ENCODE peak calls at places on chromosomes 11 and 22, in six cellular contexts. H, E, K, Y, W and O are unnamed samples.

GRCh38 chr22:16955678-16956210 is 52.3 kb downstream of the GAB4 start:
- DNase-seq in H (no peak), E (no peak), K (no peak), Y (no peak), W (no peak), O (no peak)

GRCh38 chr11:99277281-99277680 is 256.5 kb downstream of the CNTN5 start:
- DNase-seq in H (peak; percentile 12), E (no peak), K (no peak), Y (no peak), W (no peak), O (no peak)

GRCh38 chr11:117928818-117929567 is at the start of gene TMPRSS13:
- DNase-seq in H (no peak), E (no peak), K (peak; percentile 95), Y (no peak), W (no peak), O (peak; percentile 67)

GRCh38 chr11:96704847-96705246 is 315.0 kb downstream of the JRKL start:
- DNase-seq in H (no peak), E (no peak), K (no peak), Y (no peak), W (no peak), O (no peak)

GRCh38 chr11:33735426-33736147 is 636 bp downstream of the CD59 start:
- DNase-seq in H (peak; percentile 38), E (no peak), K (peak; percentile 64), Y (peak; percentile 67), W (no peak), O (no peak)

GRCh38 chr11:85718991-85719807 is 33.2 kb upstream of the CCDC89 start:
- DNase-seq in H (peak; percentile 64), E (peak; percentile 100), K (peak; percentile 93), Y (peak; percentile 93), W (peak; percentile 31), O (peak; percentile 63)

GRCh38 chr22:48021946-48022345 is 1259.5 kb downstream of the TBC1D22A start:
- DNase-seq in H (no peak), E (no peak), K (no peak), Y (no peak), W (no peak), O (no peak)

GRCh38 chr11:123800041-123800440 is 6.1 kb downstream of the OR6M1 start:
- DNase-seq in H (no peak), E (no peak), K (no peak), Y (no peak), W (no peak), O (no peak)

GRCh38 chr11:3942956-3943497 is 87.6 kb downstream of the STIM1 start:
- DNase-seq in H (no peak), E (no peak), K (no peak), Y (peak; percentile 65), W (no peak), O (no peak)

GRCh38 chr11:112795142-112795815 is 165.9 kb upstream of the NCAM1 start:
- DNase-seq in H (no peak), E (peak; percentile 31), K (peak; percentile 77), Y (peak; percentile 28), W (peak; percentile 29), O (peak; percentile 77)

GRCh38 chr11:117953029-117953671 is 23.9 kb upstream of the TMPRSS13 start:
- DNase-seq in H (no peak), E (no peak), K (no peak), Y (no peak), W (no peak), O (no peak)

GRCh38 chr11:68750197-68750987 is 928 bp downstream of the TESMIN start:
- DNase-seq in H (peak; percentile 23), E (no peak), K (peak; percentile 42), Y (no peak), W (peak; percentile 68), O (peak; percentile 94)

GRCh38 chr22:22380098-22381030 is 128.2 kb downstream of the ZNF280B start:
- DNase-seq in H (no peak), E (no peak), K (peak; percentile 26), Y (no peak), W (no peak), O (peak; percentile 61)

GRCh38 chr22:23263651-23264555 is 83.6 kb downstream of the BCR start:
- DNase-seq in H (no peak), E (no peak), K (no peak), Y (no peak), W (no peak), O (no peak)

GRCh38 chr11:89504270-89504669 is 13.1 kb upstream of the NOX4 start:
- DNase-seq in H (no peak), E (no peak), K (no peak), Y (no peak), W (no peak), O (no peak)

GRCh38 chr11:89503422-89503821 is 12.2 kb upstream of the NOX4 start:
- DNase-seq in H (no peak), E (no peak), K (no peak), Y (no peak), W (no peak), O (no peak)

DNA sequence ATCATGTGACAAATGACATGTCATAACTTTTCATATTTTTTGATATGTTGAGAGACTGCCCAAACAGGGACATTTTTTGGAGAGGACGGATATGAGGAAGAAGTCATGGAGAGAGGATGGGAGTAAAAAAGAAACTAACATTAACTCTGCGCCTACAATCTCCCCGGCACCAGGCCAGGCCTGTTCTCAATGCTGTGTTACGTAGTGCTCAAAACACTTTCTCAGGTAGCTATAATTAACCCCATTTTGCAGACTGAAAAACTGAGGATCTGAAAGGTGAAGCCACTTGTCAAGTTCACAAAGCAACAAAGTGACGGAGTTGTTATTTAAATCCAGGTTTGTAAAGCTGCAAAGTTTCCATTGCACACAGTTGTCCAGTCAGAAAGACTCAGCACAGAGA is 17.4 kb upstream of the NOX4 start:
- DNase-seq in H (no peak), E (no peak), K (no peak), Y (no peak), W (no peak), O (no peak)
- H3K18ac ChIP-seq in H (no peak overlapping the region), E (peak overlapping the region; percentile 14), K (no peak overlapping the region), Y (no peak overlapping the region), W (no peak overlapping the region), O (no peak overlapping the region)

GRCh38 chr11:66012946-66013761 is 1.3 kb downstream of the CST6 start:
- DNase-seq in H (no peak), E (no peak), K (peak; percentile 85), Y (no peak), W (no peak), O (no peak)

GRCh38 chr11:66015094-66015881 is 3.5 kb downstream of the CST6 start:
- DNase-seq in H (no peak), E (no peak), K (no peak), Y (no peak), W (no peak), O (no peak)

GRCh38 chr11:66012371-66012945 is 650 bp downstream of the CST6 start:
- DNase-seq in H (no peak), E (no peak), K (peak; percentile 42), Y (no peak), W (no peak), O (no peak)

GRCh38 chr11:66011785-66012303 is at the start of gene CST6:
- DNase-seq in H (no peak), E (no peak), K (peak; percentile 35), Y (no peak), W (no peak), O (peak; percentile 63)

DNA sequence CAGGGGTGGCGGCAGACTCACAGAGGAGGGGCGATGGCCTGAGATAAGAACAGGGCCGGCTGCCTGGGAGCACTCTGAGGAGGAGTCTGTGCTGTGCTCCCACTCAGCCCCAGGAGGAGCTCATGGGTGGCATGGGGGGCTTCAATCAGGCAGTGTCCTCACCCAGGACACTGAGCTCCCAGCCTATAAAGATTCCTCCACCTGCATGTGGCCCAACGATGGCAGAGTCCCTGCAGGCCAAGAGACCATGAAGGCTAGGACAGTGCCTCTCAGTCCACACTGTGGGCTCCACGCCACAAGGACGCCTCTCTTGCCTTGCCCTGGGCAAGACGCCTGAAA is 1.9 kb downstream of the CST6 start:
- DNase-seq in H (no peak), E (no peak), K (no peak), Y (no peak), W (no peak), O (no peak)
- H3K14ac ChIP-seq in H (no peak overlapping the region), E (no peak overlapping the region), K (no peak overlapping the region), Y (no peak overlapping the region), W (no peak overlapping the region), O (no peak overlapping the region)

DNA sequence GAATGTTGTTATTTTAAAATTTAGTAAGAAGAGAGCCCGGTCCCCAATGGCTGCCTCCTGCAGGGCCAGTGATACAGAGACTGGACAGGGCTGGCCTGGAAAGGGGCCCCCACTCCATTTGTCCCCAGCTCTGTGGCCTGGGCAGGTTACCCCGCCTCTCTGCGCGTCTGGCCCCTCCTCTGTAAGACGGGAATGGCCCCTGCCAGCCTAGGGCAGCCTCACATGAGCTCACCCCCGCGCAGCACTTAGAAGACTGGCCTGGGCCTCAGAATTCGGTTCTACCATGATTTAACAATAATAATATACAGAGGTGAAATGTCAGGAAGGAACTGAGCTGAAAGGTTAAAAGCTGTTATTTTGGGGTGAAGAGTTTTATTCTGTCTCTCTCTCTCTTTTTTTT is 1.3 kb downstream of the APOBEC3G start:
- DNase-seq in H (no peak), E (no peak), K (no peak), Y (no peak), W (no peak), O (no peak)
- H3K18ac ChIP-seq in H (no peak overlapping the region), E (no peak overlapping the region), K (no peak overlapping the region), Y (no peak overlapping the region), W (no peak overlapping the region), O (no peak overlapping the region)

GRCh38 chr22:49466926-49467590 is 360.6 kb downstream of the BRD1 start:
- DNase-seq in H (no peak), E (no peak), K (no peak), Y (no peak), W (no peak), O (no peak)
- H3K14ac ChIP-seq in H (no peak overlapping the region), E (no peak overlapping the region), K (no peak overlapping the region), Y (no peak overlapping the region), W (no peak overlapping the region), O (no peak overlapping the region)

GRCh38 chr11:108929241-108929640 is 264.4 kb downstream of the DDX10 start:
- DNase-seq in H (no peak), E (peak; percentile 99), K (peak; percentile 92), Y (peak; percentile 96), W (no peak), O (no peak)
- H3K18ac ChIP-seq in H (no peak overlapping the region), E (peak overlapping the region; percentile 90), K (no peak overlapping the region), Y (no peak overlapping the region), W (no peak overlapping the region), O (no peak overlapping the region)

GRCh38 chr11:50078001-50078400 is 45.3 kb downstream of the OR4C45 start:
- DNase-seq in H (no peak), E (no peak), K (no peak), Y (no peak), W (no peak), O (no peak)
- H3K14ac ChIP-seq in H (no peak overlapping the region), E (no peak overlapping the region), K (no peak overlapping the region), Y (no peak overlapping the region), W (no peak overlapping the region), O (no peak overlapping the region)